ENCODE peak calls at places on chromosomes 7 and 10, in nine cellular contexts. One of them, this sample, is unnamed.

GRCh38 chr10:34181545-34182300 is 633.4 kb downstream of the PARD3 start:
- DNase-seq in heart left ventricle: peak
- DNase-seq in AG04449: no peak
- DNase-seq in cardiac muscle cell: peak
- DNase-seq in transverse colon: no peak
- DNase-seq in cardiac fibroblast: peak
- DNase-seq in coronary artery: no peak
- DNase-seq in nephron progenitor cell: peak
- DNase-seq in A549: no peak
- DNase-seq in this sample: no peak

GRCh38 chr7:48337012-48337621 is 165.9 kb downstream of the ABCA13 start:
- DNase-seq in AG04449: no peak
- DNase-seq in coronary artery: no peak
- DNase-seq in heart left ventricle: no peak
- DNase-seq in cardiac fibroblast: peak
- DNase-seq in transverse colon: no peak
- DNase-seq in nephron progenitor cell: peak
- DNase-seq in A549: peak
- DNase-seq in cardiac muscle cell: peak
- DNase-seq in this sample: no peak

GRCh38 chr7:47254081-47255006 is 327.6 kb downstream of the TNS3 start:
- DNase-seq in coronary artery: peak
- DNase-seq in heart left ventricle: peak
- DNase-seq in cardiac fibroblast: peak
- DNase-seq in nephron progenitor cell: peak
- DNase-seq in AG04449: no peak
- DNase-seq in transverse colon: peak
- DNase-seq in A549: peak
- DNase-seq in cardiac muscle cell: peak
- DNase-seq in this sample: peak

GRCh38 chr7:30244340-30244739 is 40.1 kb upstream of the ZNRF2 start:
- DNase-seq in heart left ventricle: no peak
- DNase-seq in A549: no peak
- DNase-seq in cardiac muscle cell: no peak
- DNase-seq in nephron progenitor cell: no peak
- DNase-seq in cardiac fibroblast: no peak
- DNase-seq in coronary artery: no peak
- DNase-seq in transverse colon: no peak
- DNase-seq in AG04449: no peak
- DNase-seq in this sample: no peak

GRCh38 chr10:51507476-51507875 is 191.9 kb downstream of the CSTF2T start:
- DNase-seq in AG04449: no peak
- DNase-seq in coronary artery: no peak
- DNase-seq in transverse colon: no peak
- DNase-seq in A549: no peak
- DNase-seq in nephron progenitor cell: no peak
- DNase-seq in cardiac fibroblast: no peak
- DNase-seq in heart left ventricle: no peak
- DNase-seq in cardiac muscle cell: no peak
- DNase-seq in this sample: no peak

GRCh38 chr10:126224967-126225671 is 163.2 kb downstream of the ADAM12 start:
- DNase-seq in transverse colon: no peak
- DNase-seq in A549: no peak
- DNase-seq in nephron progenitor cell: no peak
- DNase-seq in heart left ventricle: no peak
- DNase-seq in AG04449: no peak
- DNase-seq in coronary artery: no peak
- DNase-seq in cardiac muscle cell: no peak
- DNase-seq in cardiac fibroblast: no peak
- DNase-seq in this sample: no peak

GRCh38 chr10:20892011-20892585 is 5.0 kb downstream of the NEBL start:
- DNase-seq in cardiac fibroblast: peak
- DNase-seq in A549: no peak
- DNase-seq in cardiac muscle cell: peak
- DNase-seq in coronary artery: no peak
- DNase-seq in heart left ventricle: peak
- DNase-seq in AG04449: no peak
- DNase-seq in transverse colon: no peak
- DNase-seq in nephron progenitor cell: no peak
- DNase-seq in this sample: no peak

GRCh38 chr10:117531371-117532002 is 11.1 kb upstream of the EMX2 start:
- DNase-seq in transverse colon: no peak
- DNase-seq in cardiac muscle cell: no peak
- DNase-seq in A549: no peak
- DNase-seq in nephron progenitor cell: no peak
- DNase-seq in heart left ventricle: no peak
- DNase-seq in coronary artery: no peak
- DNase-seq in AG04449: no peak
- DNase-seq in cardiac fibroblast: no peak
- DNase-seq in this sample: no peak

GRCh38 chr10:14126697-14127440 is 203.9 kb downstream of the FRMD4A start:
- DNase-seq in nephron progenitor cell: no peak
- DNase-seq in cardiac muscle cell: no peak
- DNase-seq in coronary artery: no peak
- DNase-seq in heart left ventricle: no peak
- DNase-seq in cardiac fibroblast: peak
- DNase-seq in AG04449: no peak
- DNase-seq in transverse colon: no peak
- DNase-seq in A549: no peak
- DNase-seq in this sample: no peak

GRCh38 chr7:30179016-30179436 is 44.2 kb downstream of the MTURN start:
- DNase-seq in coronary artery: no peak
- DNase-seq in cardiac fibroblast: no peak
- DNase-seq in transverse colon: no peak
- DNase-seq in cardiac muscle cell: no peak
- DNase-seq in heart left ventricle: no peak
- DNase-seq in A549: no peak
- DNase-seq in nephron progenitor cell: no peak
- DNase-seq in AG04449: no peak
- DNase-seq in this sample: no peak

GRCh38 chr7:141550694-141551079 is 523 bp upstream of the AGK start:
- DNase-seq in transverse colon: no peak
- DNase-seq in heart left ventricle: no peak
- DNase-seq in AG04449: no peak
- DNase-seq in cardiac muscle cell: peak
- DNase-seq in nephron progenitor cell: peak
- DNase-seq in coronary artery: no peak
- DNase-seq in cardiac fibroblast: peak
- DNase-seq in A549: peak
- DNase-seq in this sample: no peak

GRCh38 chr7:104972510-104972909 is 41.5 kb upstream of the KMT2E start:
- DNase-seq in coronary artery: no peak
- DNase-seq in cardiac fibroblast: peak
- DNase-seq in heart left ventricle: no peak
- DNase-seq in cardiac muscle cell: no peak
- DNase-seq in transverse colon: no peak
- DNase-seq in A549: no peak
- DNase-seq in AG04449: peak
- DNase-seq in nephron progenitor cell: no peak
- DNase-seq in this sample: no peak

GRCh38 chr10:133608855-133609254 is 17.7 kb downstream of the FRG2B start:
- DNase-seq in A549: peak
- DNase-seq in AG04449: no peak
- DNase-seq in nephron progenitor cell: no peak
- DNase-seq in cardiac fibroblast: peak
- DNase-seq in transverse colon: no peak
- DNase-seq in heart left ventricle: no peak
- DNase-seq in cardiac muscle cell: peak
- DNase-seq in coronary artery: no peak
- DNase-seq in this sample: no peak

GRCh38 chr7:20240080-20240926 is 23.1 kb upstream of the MACC1 start:
- DNase-seq in transverse colon: no peak
- DNase-seq in cardiac muscle cell: no peak
- DNase-seq in coronary artery: no peak
- DNase-seq in heart left ventricle: no peak
- DNase-seq in A549: no peak
- DNase-seq in cardiac fibroblast: no peak
- DNase-seq in nephron progenitor cell: no peak
- DNase-seq in AG04449: no peak
- DNase-seq in this sample: no peak

GRCh38 chr10:21510218-21511070 is 15.0 kb downstream of the SKIDA1 start:
- DNase-seq in transverse colon: no peak
- DNase-seq in cardiac muscle cell: peak
- DNase-seq in coronary artery: no peak
- DNase-seq in cardiac fibroblast: peak
- DNase-seq in nephron progenitor cell: peak
- DNase-seq in A549: no peak
- DNase-seq in heart left ventricle: peak
- DNase-seq in AG04449: no peak
- DNase-seq in this sample: no peak

GRCh38 chr10:230758-231157 is 95.5 kb downstream of the ZMYND11 start:
- DNase-seq in A549: peak
- DNase-seq in transverse colon: no peak
- DNase-seq in coronary artery: no peak
- DNase-seq in cardiac fibroblast: no peak
- DNase-seq in cardiac muscle cell: peak
- DNase-seq in AG04449: no peak
- DNase-seq in heart left ventricle: no peak
- DNase-seq in nephron progenitor cell: no peak
- DNase-seq in this sample: no peak
- TF ChIP-seq CTCF in A549: peak
- TF ChIP-seq CTCF in transverse colon: no peak
- TF ChIP-seq CTCF in coronary artery: no peak
- TF ChIP-seq CTCF in cardiac fibroblast: peak
- TF ChIP-seq CTCF in cardiac muscle cell: peak
- TF ChIP-seq CTCF in AG04449: peak
- TF ChIP-seq CTCF in heart left ventricle: peak
- TF ChIP-seq CTCF in nephron progenitor cell: peak
- TF ChIP-seq CTCF in this sample: no peak

DNA sequence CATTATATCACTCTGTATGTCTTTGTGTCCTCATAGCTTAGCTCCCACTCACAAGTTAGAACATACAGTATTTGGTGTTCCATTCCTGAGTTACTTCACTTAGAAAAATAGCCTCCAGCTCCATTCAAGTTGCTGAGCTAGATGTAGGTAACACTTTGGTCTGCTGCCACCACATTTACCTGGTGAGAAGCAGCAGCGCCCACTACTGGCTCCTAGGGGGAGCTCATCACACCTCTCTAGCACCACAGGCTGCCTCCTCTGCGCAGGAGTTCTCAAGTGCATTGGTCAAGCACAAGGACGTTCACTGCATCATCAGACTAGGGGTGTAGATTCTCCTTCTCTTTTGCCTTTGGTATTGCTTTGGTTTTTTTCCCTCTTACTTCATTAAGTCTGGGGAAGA is 530.9 kb upstream of the AUTS2 start:
- DNase-seq in A549: no peak
- DNase-seq in AG04449: no peak
- DNase-seq in cardiac fibroblast: peak
- DNase-seq in heart left ventricle: no peak
- DNase-seq in transverse colon: no peak
- DNase-seq in nephron progenitor cell: peak
- DNase-seq in cardiac muscle cell: peak
- DNase-seq in coronary artery: no peak
- DNase-seq in this sample: no peak
- TF ChIP-seq CTCF in A549: no peak
- TF ChIP-seq CTCF in AG04449: peak
- TF ChIP-seq CTCF in cardiac fibroblast: no peak
- TF ChIP-seq CTCF in heart left ventricle: peak
- TF ChIP-seq CTCF in transverse colon: no peak
- TF ChIP-seq CTCF in nephron progenitor cell: peak
- TF ChIP-seq CTCF in cardiac muscle cell: peak
- TF ChIP-seq CTCF in coronary artery: no peak
- TF ChIP-seq CTCF in this sample: no peak

GRCh38 chr7:110779313-110779712 is 311.6 kb upstream of the LRRN3 start:
- DNase-seq in cardiac muscle cell: no peak
- DNase-seq in transverse colon: no peak
- DNase-seq in coronary artery: no peak
- DNase-seq in cardiac fibroblast: no peak
- DNase-seq in AG04449: no peak
- DNase-seq in nephron progenitor cell: no peak
- DNase-seq in heart left ventricle: no peak
- DNase-seq in A549: no peak
- DNase-seq in this sample: no peak

GRCh38 chr7:110775046-110775445 is 315.9 kb upstream of the LRRN3 start:
- DNase-seq in transverse colon: no peak
- DNase-seq in cardiac fibroblast: no peak
- DNase-seq in A549: no peak
- DNase-seq in coronary artery: no peak
- DNase-seq in cardiac muscle cell: no peak
- DNase-seq in heart left ventricle: no peak
- DNase-seq in AG04449: peak
- DNase-seq in nephron progenitor cell: no peak
- DNase-seq in this sample: no peak

GRCh38 chr7:110771717-110772116 is 319.2 kb upstream of the LRRN3 start:
- DNase-seq in heart left ventricle: no peak
- DNase-seq in A549: no peak
- DNase-seq in transverse colon: no peak
- DNase-seq in nephron progenitor cell: no peak
- DNase-seq in cardiac muscle cell: no peak
- DNase-seq in cardiac fibroblast: no peak
- DNase-seq in coronary artery: no peak
- DNase-seq in AG04449: no peak
- DNase-seq in this sample: no peak

DNA sequence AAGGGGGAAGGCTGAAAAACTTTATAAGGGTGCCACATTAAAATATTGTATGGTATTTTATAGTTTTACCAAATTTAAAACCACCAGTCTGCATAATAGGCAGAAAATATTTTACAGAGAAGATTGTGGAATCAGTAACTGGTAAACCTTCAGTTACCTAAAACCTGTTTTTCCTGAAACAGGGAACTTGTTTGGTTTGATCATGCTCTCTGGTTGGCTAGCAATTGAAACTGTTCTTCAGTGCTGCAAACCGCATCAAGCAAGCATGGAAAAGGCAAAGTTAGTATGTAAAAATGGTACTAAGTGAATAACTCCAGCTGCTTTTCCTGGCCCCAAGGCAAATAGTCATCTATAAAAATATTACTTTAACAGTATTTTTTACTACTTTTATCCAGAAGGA is 316.9 kb upstream of the LRRN3 start:
- DNase-seq in transverse colon: no peak
- DNase-seq in cardiac fibroblast: no peak
- DNase-seq in nephron progenitor cell: no peak
- DNase-seq in A549: no peak
- DNase-seq in AG04449: no peak
- DNase-seq in coronary artery: no peak
- DNase-seq in cardiac muscle cell: no peak
- DNase-seq in heart left ventricle: no peak
- DNase-seq in this sample: no peak
- TF ChIP-seq CTCF in transverse colon: no peak
- TF ChIP-seq CTCF in cardiac fibroblast: no peak
- TF ChIP-seq CTCF in nephron progenitor cell: no peak
- TF ChIP-seq CTCF in A549: no peak
- TF ChIP-seq CTCF in AG04449: no peak
- TF ChIP-seq CTCF in coronary artery: no peak
- TF ChIP-seq CTCF in cardiac muscle cell: no peak
- TF ChIP-seq CTCF in heart left ventricle: no peak
- TF ChIP-seq CTCF in this sample: no peak

GRCh38 chr7:78983483-78983882 is 470.0 kb downstream of the MAGI2 start:
- DNase-seq in cardiac fibroblast: no peak
- DNase-seq in cardiac muscle cell: no peak
- DNase-seq in coronary artery: no peak
- DNase-seq in nephron progenitor cell: no peak
- DNase-seq in A549: no peak
- DNase-seq in transverse colon: no peak
- DNase-seq in AG04449: no peak
- DNase-seq in heart left ventricle: no peak
- DNase-seq in this sample: no peak

DNA sequence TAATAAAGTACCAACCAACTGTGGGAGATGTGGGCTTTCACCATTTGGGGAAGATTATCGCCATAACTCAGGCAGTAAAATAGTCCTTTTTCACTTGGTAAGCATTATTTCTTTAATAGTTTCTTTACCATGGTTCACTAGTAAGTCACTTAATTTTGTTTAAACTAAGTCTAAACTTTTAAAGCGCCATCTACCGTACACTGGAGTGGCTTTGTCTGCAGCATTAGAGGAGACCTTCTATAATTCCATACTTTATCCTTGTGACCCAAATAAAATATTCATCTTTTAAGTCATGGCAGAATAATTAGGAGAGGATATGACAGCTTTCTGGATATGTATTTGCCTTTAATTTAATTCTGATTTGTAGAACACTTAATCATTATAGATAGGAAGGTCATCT is 468.0 kb downstream of the MAGI2 start:
- DNase-seq in A549: no peak
- DNase-seq in heart left ventricle: no peak
- DNase-seq in cardiac fibroblast: no peak
- DNase-seq in AG04449: no peak
- DNase-seq in cardiac muscle cell: no peak
- DNase-seq in coronary artery: no peak
- DNase-seq in nephron progenitor cell: no peak
- DNase-seq in transverse colon: no peak
- DNase-seq in this sample: no peak
- TF ChIP-seq CTCF in A549: no peak
- TF ChIP-seq CTCF in heart left ventricle: no peak
- TF ChIP-seq CTCF in cardiac fibroblast: no peak
- TF ChIP-seq CTCF in AG04449: no peak
- TF ChIP-seq CTCF in cardiac muscle cell: no peak
- TF ChIP-seq CTCF in coronary artery: no peak
- TF ChIP-seq CTCF in nephron progenitor cell: no peak
- TF ChIP-seq CTCF in transverse colon: no peak
- TF ChIP-seq CTCF in this sample: no peak

This sample was measured in lung.